ENCODE peak calls at places on chromosomes 2 and 18, in seven cellular contexts. M, X, O, R, Y, D and T are unnamed samples.

GRCh38 chr2:224870341-224870740 is 154.2 kb upstream of the CCDC195 start:
- DNase-seq in O (no peak), D (no peak), Y (no peak), R (no peak), X (no peak), M (no peak), T (no peak)

GRCh38 chr2:163662141-163662780 is 73.5 kb downstream of the FIGN start:
- DNase-seq in M (no peak), R (no peak), O (no peak), Y (no peak), D (peak; percentile 57), X (no peak), T (no peak)

GRCh38 chr2:197759013-197759412 is 26.1 kb downstream of the BOLL start:
- DNase-seq in X (no peak), Y (no peak), D (no peak), R (no peak), M (no peak), O (no peak), T (no peak)

GRCh38 chr2:216139884-216140283 is 30.7 kb downstream of the XRCC5 start:
- DNase-seq in O (no peak), M (peak; percentile 11), R (no peak), X (no peak), Y (peak; percentile 33), D (peak; percentile 39), T (peak; percentile 8)

GRCh38 chr2:1663621-1664020 is 80.7 kb downstream of the PXDN start:
- DNase-seq in Y (no peak), O (peak; percentile 52), D (no peak), R (no peak), M (no peak), X (no peak), T (no peak)

GRCh38 chr2:222733846-222734689 is 62.6 kb downstream of the MOGAT1 start:
- DNase-seq in R (no peak), D (no peak), X (no peak), O (peak; percentile 64), M (no peak), Y (peak; percentile 21), T (no peak)

GRCh38 chr2:3784731-3785130 is 81.4 kb downstream of the DCDC2C start:
- DNase-seq in D (no peak), O (no peak), R (no peak), Y (no peak), M (no peak), X (peak; percentile 27), T (no peak)

GRCh38 chr2:66571873-66572272 is 136.9 kb downstream of the MEIS1 start:
- DNase-seq in X (no peak), O (no peak), Y (no peak), R (no peak), D (no peak), M (no peak), T (no peak)

GRCh38 chr2:119338282-119338681 is 28.4 kb downstream of the C2orf76 start:
- DNase-seq in D (no peak), X (no peak), Y (no peak), R (no peak), M (no peak), O (no peak), T (no peak)

GRCh38 chr2:43060435-43061016 is 165.9 kb downstream of the ZFP36L2 start:
- DNase-seq in X (no peak), R (no peak), D (no peak), Y (no peak), M (no peak), O (peak; percentile 28), T (no peak)

GRCh38 chr2:191148766-191149165 is 2.0 kb downstream of the STAT4 start:
- DNase-seq in X (no peak), R (no peak), M (no peak), O (no peak), Y (no peak), D (no peak), T (no peak)

GRCh38 chr18:8153887-8154583 is 455.2 kb upstream of the RAB12 start:
- DNase-seq in D (peak; percentile 38), R (no peak), M (no peak), Y (no peak), X (peak; percentile 30), O (no peak), T (no peak)

GRCh38 chr2:24818721-24819167 is 25.5 kb downstream of the CENPO start:
- DNase-seq in O (no peak), Y (no peak), R (no peak), M (no peak), D (no peak), X (no peak), T (no peak)